ENCODE peak calls at places on chromosomes 4 and X, in four cellular contexts. P is ovary, B is fibroblast of mammary gland, S is upper lobe of left lung. G is an unnamed sample.

GRCh38 chr4:62093735-62094134 is 893.6 kb downstream of the ADGRL3 start:
- DNase-seq in P (no peak), B (no peak), S (no peak), G (no peak)

GRCh38 chrX:53678667-53679066 is 7.9 kb downstream of the HUWE1 start:
- DNase-seq in P (no peak), B (peak; percentile 30), S (no peak), G (no peak)

GRCh38 chr4:118811008-118811764 is 24.7 kb downstream of the SEC24D start:
- DNase-seq in P (no peak), B (peak; percentile 96), S (no peak), G (no peak)

GRCh38 chrX:42519666-42520231 is 258.2 kb downstream of the PPP1R2C start:
- DNase-seq in P (no peak), B (peak; percentile 66), S (no peak), G (no peak)

GRCh38 chr4:37664696-37665095 is 21.5 kb downstream of the RELL1 start:
- DNase-seq in P (no peak), B (no peak), S (no peak), G (no peak)

GRCh38 chrX:41308884-41309655 is 24.9 kb upstream of the DDX3X start:
- DNase-seq in P (no peak), B (no peak), S (peak; percentile 38), G (no peak)

GRCh38 chr4:40354158-40354557 is 19.0 kb downstream of the CHRNA9 start:
- DNase-seq in P (no peak), B (no peak), S (no peak), G (no peak)

GRCh38 chr4:137193564-137193963 is 338.7 kb downstream of the PCDH18 start:
- DNase-seq in P (no peak), B (no peak), S (no peak), G (no peak)

GRCh38 chrX:56790778-56791177 is 61.7 kb downstream of the NBDY start:
- DNase-seq in P (no peak), B (no peak), S (no peak), G (peak; percentile 42)

GRCh38 chr4:55546633-55547460 is at the start of gene CLOCK:
- DNase-seq in P (peak; percentile 91), B (peak; percentile 80), S (peak; percentile 84), G (peak; percentile 92)

GRCh38 chrX:154017766-154018517 is 1.8 kb downstream of the IRAK1 start:
- DNase-seq in P (no peak), B (no peak), S (no peak), G (no peak)

GRCh38 chrX:7139202-7140081 is 8.1 kb upstream of the STS start:
- DNase-seq in P (no peak), B (peak; percentile 89), S (no peak), G (no peak)

GRCh38 chrX:84865113-84865512 is 138.6 kb upstream of the APOOL start:
- DNase-seq in P (no peak), B (peak; percentile 84), S (no peak), G (no peak)

GRCh38 chr4:124212835-124213640 is 499.5 kb downstream of the ANKRD50 start:
- DNase-seq in P (no peak), B (peak; percentile 45), S (no peak), G (no peak)

GRCh38 chr4:168514249-168514852 is 17.5 kb downstream of the PALLD start:
- DNase-seq in P (no peak), B (peak; percentile 64), S (no peak), G (no peak)

GRCh38 chr4:95251568-95251967 is 297.2 kb downstream of the UNC5C start:
- DNase-seq in P (no peak), B (no peak), S (no peak), G (no peak)

GRCh38 chrX:119503484-119503861 is 35.2 kb downstream of the SLC25A5 start:
- DNase-seq in P (no peak), B (peak; percentile 82), S (peak; percentile 51), G (no peak)

GRCh38 chrX:119501511-119502148 is 33.4 kb downstream of the SLC25A5 start:
- DNase-seq in P (no peak), B (no peak), S (peak; percentile 39), G (no peak)

GRCh38 chrX:119505945-119506344 is 37.7 kb downstream of the SLC25A5 start:
- DNase-seq in P (no peak), B (no peak), S (no peak), G (no peak)

GRCh38 chrX:119500061-119500800 is 32.0 kb downstream of the SLC25A5 start:
- DNase-seq in P (no peak), B (no peak), S (no peak), G (no peak)

GRCh38 chrX:119502727-119503483 is 34.7 kb downstream of the SLC25A5 start:
- DNase-seq in P (no peak), B (peak; percentile 60), S (peak; percentile 79), G (no peak)
- TF ChIP-seq CTCF in P (no peak), B (no peak), S (no peak), G (no peak)

GRCh38 chr4:81622474-81623198 is 150.9 kb upstream of the RASGEF1B start:
- DNase-seq in P (no peak), B (no peak), S (no peak), G (no peak)
- TF ChIP-seq CTCF in P (no peak), B (no peak), S (no peak), G (no peak)

GRCh38 chrX:69282893-69283690 is 117.8 kb upstream of the PJA1 start:
- DNase-seq in P (no peak), B (no peak), S (no peak), G (no peak)
- TF ChIP-seq CTCF in P (no peak), B (no peak), S (no peak), G (peak; percentile 16)

GRCh38 chr4:97910005-97910404 is 233.3 kb downstream of the STPG2 start:
- DNase-seq in P (no peak), B (no peak), S (no peak), G (no peak)
- TF ChIP-seq CTCF in P (no peak), B (no peak), S (no peak), G (peak; percentile 48)

DNA sequence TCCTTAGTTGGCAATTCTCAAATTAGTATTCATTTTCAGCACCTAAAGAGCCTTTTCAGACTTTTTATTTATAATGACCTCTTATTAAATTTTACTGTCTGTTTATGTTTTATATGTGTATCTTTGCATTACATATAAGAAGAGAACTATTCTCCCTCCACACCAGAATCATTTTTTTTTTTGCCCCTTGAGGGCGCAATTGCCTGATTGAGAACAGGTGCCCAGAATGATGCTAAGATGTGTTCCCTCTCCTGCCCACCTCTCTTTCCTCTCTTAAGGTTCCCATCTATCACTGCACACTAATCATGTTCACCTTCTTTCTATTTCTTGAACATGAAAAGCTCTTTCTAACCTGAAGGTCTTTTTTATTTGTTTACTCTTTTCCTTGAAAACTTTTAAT is 44.2 kb upstream of the ADAM29 start:
- DNase-seq in P (no peak), B (peak; percentile 4), S (no peak), G (no peak)
- TF ChIP-seq CTCF in P (no peak), B (peak; percentile 15), S (no peak), G (peak; percentile 47)

DNA sequence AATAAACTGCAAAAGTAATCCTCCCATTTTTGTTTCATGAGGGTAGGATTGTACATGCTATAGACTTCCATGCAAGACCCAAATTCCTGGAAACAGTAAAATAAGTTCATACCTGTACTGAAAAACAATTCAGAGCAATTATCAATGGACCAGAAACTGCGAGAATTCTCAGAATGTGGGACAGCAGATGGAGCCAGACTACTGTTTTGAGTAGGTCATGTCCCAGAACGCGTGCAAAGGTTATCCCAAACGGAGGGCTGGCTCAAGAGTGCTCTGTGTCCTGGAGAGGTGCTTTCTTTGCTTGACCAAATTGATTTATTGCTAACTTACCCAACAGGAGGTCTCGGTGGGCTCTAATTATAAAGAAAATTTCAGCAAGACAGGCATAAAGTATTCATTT is 1.7 kb upstream of the MAGEH1 start:
- DNase-seq in P (no peak), B (peak; percentile 28), S (no peak), G (no peak)
- TF ChIP-seq CTCF in P (no peak), B (peak; percentile 21), S (no peak), G (peak; percentile 28)

DNA sequence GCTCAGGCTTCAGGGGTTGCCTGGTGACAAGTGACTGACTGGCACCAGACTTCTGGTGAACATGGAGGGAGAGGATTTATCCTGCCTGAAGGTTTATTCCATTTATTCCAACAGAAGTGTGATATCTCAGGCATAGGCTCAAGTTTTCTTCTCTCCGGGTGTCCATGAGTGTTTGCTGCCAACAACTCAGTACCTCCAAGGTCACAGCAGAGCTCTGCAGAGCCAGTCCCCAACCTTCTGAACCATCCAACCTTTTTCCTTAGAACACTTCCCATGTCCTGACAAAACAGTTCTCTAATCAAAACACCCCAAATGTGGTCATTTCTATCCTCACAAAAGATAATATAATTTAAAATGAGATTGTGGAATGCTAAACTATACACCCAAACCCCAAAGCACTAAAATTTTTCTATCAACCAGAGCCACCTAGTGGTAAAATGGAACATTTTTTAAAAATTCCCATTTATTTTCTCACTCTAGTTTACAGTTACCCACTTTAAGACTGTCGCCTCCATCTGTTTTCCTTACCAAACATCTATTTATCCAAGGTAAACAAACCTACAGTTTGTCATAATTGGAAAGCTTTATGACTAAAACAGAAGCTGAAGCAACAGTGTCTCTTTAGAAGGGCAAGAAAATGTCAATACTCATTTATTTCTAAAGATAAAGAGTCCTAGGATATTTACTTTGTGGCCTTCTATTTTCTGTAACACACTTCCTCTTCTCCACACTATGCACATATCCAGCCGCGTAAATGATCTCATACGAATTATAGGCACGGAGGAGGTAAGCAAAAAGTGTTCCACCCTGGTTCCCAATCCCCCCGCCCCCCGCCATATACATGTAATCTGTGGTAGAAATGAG is 39.5 kb downstream of the TMEM154 start:
- DNase-seq in P (peak; percentile 21), B (peak; percentile 36), S (no peak), G (no peak)
- TF ChIP-seq CTCF in P (no peak), B (peak; percentile 52), S (peak; percentile 42), G (peak; percentile 85)

GRCh38 chr4:161254375-161254774 is 909.4 kb downstream of the FSTL5 start:
- DNase-seq in P (no peak), B (no peak), S (no peak), G (no peak)

GRCh38 chr4:161252520-161253141 is 911.2 kb downstream of the FSTL5 start:
- DNase-seq in P (no peak), B (peak; percentile 1), S (no peak), G (no peak)

GRCh38 chr4:161260819-161261218 is 903.0 kb downstream of the FSTL5 start:
- DNase-seq in P (no peak), B (no peak), S (no peak), G (no peak)

GRCh38 chr4:161256172-161256571 is 907.6 kb downstream of the FSTL5 start:
- DNase-seq in P (no peak), B (peak; percentile 4), S (no peak), G (no peak)

GRCh38 chr4:161256716-161257115 is 907.1 kb downstream of the FSTL5 start:
- DNase-seq in P (no peak), B (no peak), S (no peak), G (no peak)
- TF ChIP-seq CTCF in P (no peak), B (no peak), S (no peak), G (peak; percentile 32)

G was measured in type B pancreatic cell.